ENCODE peak calls at places on chromosomes 4 and X, in ten cellular contexts. P is lower lobe of right lung; D is cardiac muscle cell; Z is CD8-positive, alpha-beta T cell; J is mesendoderm; Y is GM23248; E is adipocyte; Q is mammary epithelial cell; W is spleen; A is heart right ventricle. S is an unnamed sample.
A peak's percentile ranks its signal among the peaks of the same experiment; 100 is the strongest.

GRCh38 chrX:136525738-136526606 is 6.0 kb upstream of the VGLL1 start:
- DNase-seq in E (peak; percentile 83), W (no peak), A (peak; percentile 75), D (no peak), P (peak; percentile 38), Y (peak; percentile 87), Z (no peak), J (no peak), Q (peak; percentile 59), S (no peak)

GRCh38 chrX:44143061-44143602 is 169.9 kb upstream of the NDP start:
- DNase-seq in E (no peak), D (no peak), P (no peak), J (no peak), Q (no peak), W (no peak), Z (no peak), Y (no peak), A (no peak), S (no peak)

GRCh38 chr4:186902361-186902760 is 178.7 kb upstream of the FAT1 start:
- DNase-seq in Y (no peak), A (no peak), Z (no peak), P (no peak), Q (no peak), D (no peak), J (no peak), W (no peak), E (no peak), S (no peak)

GRCh38 chrX:67724359-67725110 is 180.7 kb downstream of the AR start:
- DNase-seq in W (no peak), D (peak; percentile 11), Z (no peak), A (no peak), E (no peak), P (no peak), Q (no peak), J (no peak), Y (peak; percentile 29), S (no peak)

GRCh38 chr4:6362896-6363295 is 93.2 kb downstream of the WFS1 start:
- DNase-seq in D (peak; percentile 85), Y (peak; percentile 49), J (peak; percentile 76), E (peak; percentile 27), Q (peak; percentile 18), P (no peak), A (no peak), Z (no peak), W (no peak), S (no peak)

GRCh38 chr4:7266525-7267292 is 74.4 kb downstream of the SORCS2 start:
- DNase-seq in Y (peak; percentile 96), Q (peak; percentile 84), D (no peak), J (peak; percentile 86), E (peak; percentile 73), Z (no peak), W (no peak), P (no peak), A (no peak), S (no peak)

GRCh38 chrX:120309873-120310730 is 1.2 kb downstream of the TMEM255A start:
- DNase-seq in Q (no peak), E (peak; percentile 18), Z (no peak), W (no peak), Y (peak; percentile 20), A (no peak), J (peak; percentile 82), P (peak; percentile 43), D (peak; percentile 23), S (no peak)

GRCh38 chr4:52069566-52069965 is 18.5 kb downstream of the SPATA18 start:
- DNase-seq in E (peak; percentile 67), A (no peak), Z (no peak), W (no peak), P (no peak), J (no peak), Y (no peak), Q (no peak), D (no peak), S (no peak)

GRCh38 chrX:130079824-130080406 is 30.4 kb downstream of the ELF4 start:
- DNase-seq in E (peak; percentile 82), W (no peak), P (no peak), Y (peak; percentile 81), Z (peak; percentile 18), J (peak; percentile 70), D (peak; percentile 61), Q (peak; percentile 36), A (peak; percentile 58), S (peak; percentile 55)

GRCh38 chr4:122045533-122045932 is 93.7 kb upstream of the TRPC3 start:
- DNase-seq in E (peak; percentile 85), D (peak; percentile 50), W (no peak), J (no peak), A (no peak), Q (peak; percentile 88), Y (peak; percentile 92), Z (no peak), P (peak; percentile 71), S (no peak)

GRCh38 chr4:147933316-147933715 is 201.4 kb downstream of the ARHGAP10 start:
- DNase-seq in D (no peak), J (peak; percentile 40), E (no peak), P (no peak), Y (no peak), W (no peak), A (no peak), Z (no peak), Q (no peak), S (no peak)

GRCh38 chr4:127616898-127617297 is 15.9 kb upstream of the INTU start:
- DNase-seq in E (no peak), Q (no peak), W (no peak), A (no peak), J (no peak), Z (no peak), P (no peak), D (no peak), Y (peak; percentile 11), S (no peak)

GRCh38 chr4:143700060-143700419 is 435 bp downstream of the FREM3 start:
- DNase-seq in Y (peak; percentile 75), Z (no peak), Q (peak; percentile 1), J (peak; percentile 40), E (peak; percentile 40), P (no peak), W (peak; percentile 67), D (peak; percentile 29), A (no peak), S (no peak)

GRCh38 chr4:115113382-115114106 is at the start of gene NDST4:
- DNase-seq in J (no peak), A (no peak), Y (peak; percentile 54), E (peak; percentile 36), P (no peak), W (no peak), D (peak; percentile 32), Z (no peak), Q (peak; percentile 9), S (no peak)

GRCh38 chrX:118577041-118577440 is 81.4 kb downstream of the DOCK11 start:
- DNase-seq in D (peak; percentile 8), A (no peak), W (no peak), Q (no peak), Y (no peak), E (no peak), P (peak; percentile 57), Z (no peak), J (no peak), S (no peak)

GRCh38 chrX:113947548-113947947 is 636.3 kb upstream of the HTR2C start:
- DNase-seq in J (peak; percentile 27), D (peak; percentile 18), E (no peak), W (no peak), Y (no peak), Z (no peak), Q (no peak), P (no peak), A (no peak), S (no peak)

GRCh38 chrX:19792412-19792811 is 95.0 kb downstream of the SH3KBP1 start:
- DNase-seq in P (no peak), Q (no peak), Z (no peak), Y (no peak), D (no peak), E (no peak), A (no peak), W (no peak), J (no peak), S (no peak)
- H3K4me1 ChIP-seq in P (no peaks in the 10 kb centered on the region), Q (peaks cover 6% of the 10 kb centered on the region), Z (peaks cover 65% of the 10 kb centered on the region), Y (peaks cover 26% of the 10 kb centered on the region), D (no peaks in the 10 kb centered on the region), E (peaks cover 12% of the 10 kb centered on the region), A (no peaks in the 10 kb centered on the region), W (peaks cover 23% of the 10 kb centered on the region), J (no peaks in the 10 kb centered on the region), S (peaks cover 17% of the 10 kb centered on the region)

GRCh38 chrX:69182818-69183375 is 17.6 kb upstream of the PJA1 start:
- DNase-seq in J (no peak), Y (peak; percentile 16), W (no peak), E (no peak), Z (no peak), P (no peak), Q (no peak), D (no peak), A (no peak), S (no peak)
- H3K4me1 ChIP-seq in J (no peaks in the 10 kb centered on the region), Y (no peaks in the 10 kb centered on the region), W (no peaks in the 10 kb centered on the region), E (no peaks in the 10 kb centered on the region), Z (no peaks in the 10 kb centered on the region), P (no peaks in the 10 kb centered on the region), Q (no peaks in the 10 kb centered on the region), D (no peaks in the 10 kb centered on the region), A (no peaks in the 10 kb centered on the region), S (no peaks in the 10 kb centered on the region)

DNA sequence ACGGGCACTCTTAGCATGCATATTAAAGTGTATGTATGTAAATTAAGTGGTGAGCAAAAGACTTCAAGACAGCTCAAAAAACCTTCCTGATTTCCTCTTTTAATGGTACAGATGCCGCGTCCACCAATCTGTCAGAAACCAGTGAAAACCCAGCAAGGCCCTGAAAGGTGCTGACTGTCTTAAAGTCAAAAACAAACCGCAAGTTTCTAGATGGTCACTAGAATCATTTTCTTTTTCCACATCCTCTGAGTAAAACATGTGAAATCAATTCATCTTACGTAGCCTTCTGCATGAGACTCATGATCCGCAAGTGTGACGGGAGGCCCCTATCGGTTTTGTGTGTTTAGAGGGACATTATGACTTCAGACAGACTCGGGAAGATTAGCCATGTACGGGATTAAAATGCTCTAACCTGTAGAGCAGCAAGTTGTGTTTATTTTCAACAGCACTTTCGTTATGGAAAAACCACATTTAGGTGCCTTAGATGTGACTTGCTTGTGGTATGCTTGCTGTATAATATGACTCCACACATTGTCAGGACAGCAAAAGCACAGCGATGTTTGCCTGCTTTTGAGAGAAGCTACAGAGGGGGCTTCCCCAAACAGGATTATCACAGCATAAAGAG is 88.2 kb upstream of the STS start:
- DNase-seq in D (no peak), Z (no peak), Y (no peak), A (no peak), J (no peak), W (no peak), P (no peak), E (no peak), Q (no peak), S (no peak)
- H3K4me1 ChIP-seq in D (no peaks in the 10 kb centered on the region), Z (no peaks in the 10 kb centered on the region), Y (no peaks in the 10 kb centered on the region), A (no peaks in the 10 kb centered on the region), J (no peaks in the 10 kb centered on the region), W (peaks cover 23% of the 10 kb centered on the region), P (no peaks in the 10 kb centered on the region), E (no peaks in the 10 kb centered on the region), Q (no peaks in the 10 kb centered on the region), S (no peaks in the 10 kb centered on the region)

GRCh38 chr4:102627831-102628523 is 126.8 kb downstream of the NFKB1 start:
- DNase-seq in J (no peak), Y (peak; percentile 85), P (no peak), W (no peak), A (no peak), E (peak; percentile 4), Q (peak; percentile 97), Z (no peak), D (no peak), S (no peak)
- H3K4me1 ChIP-seq in J (no peaks in the 10 kb centered on the region), Y (peaks cover 14% of the 10 kb centered on the region), P (no peaks in the 10 kb centered on the region), W (peaks cover 5% of the 10 kb centered on the region), A (no peaks in the 10 kb centered on the region), E (peaks cover 12% of the 10 kb centered on the region), Q (peaks cover 27% of the 10 kb centered on the region), Z (peaks cover 64% of the 10 kb centered on the region), D (peaks cover 4% of the 10 kb centered on the region), S (peaks cover 23% of the 10 kb centered on the region)